ENCODE peak calls at places on chromosome 16, in five cellular contexts. Q is sigmoid colon, Z is A549, N is neuronal stem cell, Y is PC-3. O is an unnamed sample.

GRCh38 chr16:9308300-9309209 is 217.1 kb downstream of the HAPSTR1 start:
- DNase-seq in Q (no peak), Z (no peak), N (no peak), Y (no peak), O (no peak)

GRCh38 chr16:78770353-78771091 is 671.1 kb downstream of the WWOX start:
- DNase-seq in Q (peak; percentile 71), Z (peak; percentile 19), N (peak; percentile 43), Y (peak; percentile 5), O (peak; percentile 88)

GRCh38 chr16:58236231-58236690 is 38.4 kb upstream of the CSNK2A2 start:
- DNase-seq in Q (peak; percentile 78), Z (peak; percentile 82), N (peak; percentile 80), Y (peak; percentile 57), O (peak; percentile 74)

GRCh38 chr16:75420987-75421819 is 12.1 kb downstream of the CFDP1 start:
- DNase-seq in Q (peak; percentile 84), Z (no peak), N (peak; percentile 38), Y (no peak), O (peak; percentile 87)

GRCh38 chr16:51374346-51374745 is 223.3 kb upstream of the SALL1 start:
- DNase-seq in Q (no peak), Z (no peak), N (no peak), Y (no peak), O (no peak)

GRCh38 chr16:75260856-75261589 is 9.6 kb upstream of the BCAR1 start:
- DNase-seq in Q (no peak), Z (no peak), N (no peak), Y (no peak), O (no peak)

GRCh38 chr16:24950275-24950674 is 64.9 kb downstream of the ARHGAP17 start:
- DNase-seq in Q (no peak), Z (no peak), N (no peak), Y (peak; percentile 15), O (no peak)

GRCh38 chr16:8782673-8783072 is 14.8 kb downstream of the TMEM186 start:
- DNase-seq in Q (no peak), Z (no peak), N (no peak), Y (no peak), O (no peak)

GRCh38 chr16:19898924-19899604 is 14.4 kb upstream of the GPRC5B start:
- DNase-seq in Q (no peak), Z (peak; percentile 68), N (peak; percentile 69), Y (peak; percentile 69), O (no peak)

GRCh38 chr16:24507959-24508358 is 31.4 kb upstream of the RBBP6 start:
- DNase-seq in Q (no peak), Z (no peak), N (no peak), Y (no peak), O (no peak)

DNA sequence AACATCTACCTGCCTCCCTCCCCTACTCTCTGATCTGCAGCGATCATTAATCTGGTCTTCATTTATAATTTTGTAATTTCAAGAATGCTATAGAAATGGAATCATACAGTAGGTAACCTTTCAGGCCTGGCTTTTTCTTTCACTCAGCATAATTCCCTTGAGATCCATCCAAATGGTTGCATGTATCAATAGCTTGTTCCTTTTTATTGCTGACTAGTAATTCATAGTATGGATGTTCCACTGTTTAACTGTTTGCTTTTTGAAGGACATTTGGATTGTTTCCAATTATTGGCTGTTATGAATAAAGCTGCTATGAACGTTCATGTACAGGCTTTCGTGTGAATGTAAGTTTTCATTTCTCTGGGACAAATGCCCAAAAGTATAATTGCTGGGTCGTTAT is 125.2 kb downstream of the USP31 start:
- DNase-seq in Q (no peak), Z (no peak), N (no peak), Y (no peak), O (no peak)
- H3K4me1 ChIP-seq in Q (no peaks in the 10 kb centered on the region), Z (no peaks in the 10 kb centered on the region), N (no peaks in the 10 kb centered on the region), Y (no peaks in the 10 kb centered on the region), O (no peaks in the 10 kb centered on the region)

GRCh38 chr16:72811867-72812266 is 236.1 kb downstream of the ZFHX3 start:
- DNase-seq in Q (no peak), Z (no peak), N (no peak), Y (no peak), O (no peak)
- H3K4me1 ChIP-seq in Q (no peaks in the 10 kb centered on the region), Z (peaks cover 20% of the 10 kb centered on the region), N (peaks cover 3% of the 10 kb centered on the region), Y (no peaks in the 10 kb centered on the region), O (no peaks in the 10 kb centered on the region)

DNA sequence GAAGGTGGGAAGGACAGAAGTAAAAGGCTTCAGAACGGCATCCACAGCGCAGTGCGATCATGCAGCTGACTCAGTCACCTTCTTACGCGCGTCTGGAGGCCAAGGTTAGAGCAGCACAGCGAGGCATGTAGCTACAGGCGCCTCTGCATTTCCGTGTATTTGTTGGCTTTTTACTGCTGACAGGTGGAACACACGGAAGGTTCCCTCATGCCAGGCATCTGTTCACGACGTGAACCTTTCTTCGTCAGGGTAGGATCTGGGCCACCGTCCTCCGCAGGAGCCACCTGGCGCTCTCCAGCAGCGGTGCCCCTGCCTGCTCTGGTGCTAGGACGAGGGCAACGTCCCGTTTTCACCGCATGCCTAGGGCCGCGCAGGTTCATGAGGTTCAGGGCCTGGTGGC is 15.3 kb downstream of the TMEM204 start:
- DNase-seq in Q (no peak), Z (no peak), N (no peak), Y (no peak), O (no peak)
- H3K4me1 ChIP-seq in Q (peaks cover 53% of the 10 kb centered on the region), Z (no peaks in the 10 kb centered on the region), N (no peaks in the 10 kb centered on the region), Y (peaks cover 9% of the 10 kb centered on the region), O (peaks cover 61% of the 10 kb centered on the region)

GRCh38 chr16:14377326-14377725 is 252.7 kb downstream of the PARN start:
- DNase-seq in Q (no peak), Z (no peak), N (no peak), Y (no peak), O (no peak)
- H3K4me1 ChIP-seq in Q (no peaks in the 10 kb centered on the region), Z (peaks cover 49% of the 10 kb centered on the region), N (no peaks in the 10 kb centered on the region), Y (peaks cover 27% of the 10 kb centered on the region), O (no peaks in the 10 kb centered on the region)

O was measured in upper lobe of right lung.